ENCODE peak calls at places on chromosome X, in nine cellular contexts. X is astrocyte of the spinal cord, S is ovary, F is transverse colon, W is tibial nerve, J is right lobe of liver, R is astrocyte of the cerebellum, Y is cardiac muscle cell, G is cardiac fibroblast. I is an unnamed sample.

GRCh38 chrX:51894697-51895336 is 1.4 kb downstream of the MAGED1 start:
- DNase-seq in X (peak; percentile 31), S (peak; percentile 20), F (peak; percentile 27), W (no peak), J (peak; percentile 28), R (no peak), Y (peak; percentile 38), G (peak; percentile 34), I (peak; percentile 39)

GRCh38 chrX:17744896-17745523 is 7.7 kb downstream of the SCML1 start:
- DNase-seq in X (peak; percentile 24), S (no peak), F (no peak), W (no peak), J (no peak), R (no peak), Y (no peak), G (peak; percentile 29), I (no peak)

GRCh38 chrX:18102006-18102405 is 118.7 kb downstream of the BEND2 start:
- DNase-seq in X (no peak), S (no peak), F (no peak), W (no peak), J (no peak), R (no peak), Y (no peak), G (no peak), I (no peak)

GRCh38 chrX:21955398-21956189 is 15.1 kb downstream of the SMS start:
- DNase-seq in X (no peak), S (no peak), F (no peak), W (no peak), J (no peak), R (no peak), Y (no peak), G (no peak), I (no peak)

GRCh38 chrX:24423960-24424359 is 41.1 kb upstream of the PDK3 start:
- DNase-seq in X (no peak), S (no peak), F (no peak), W (no peak), J (no peak), R (no peak), Y (no peak), G (no peak), I (no peak)

GRCh38 chrX:155056877-155057792 is 13.8 kb downstream of the CMC4 start:
- DNase-seq in X (peak; percentile 72), S (peak; percentile 42), F (peak; percentile 73), W (peak; percentile 37), J (peak; percentile 59), R (peak; percentile 32), Y (peak; percentile 73), G (peak; percentile 81), I (peak; percentile 51)

GRCh38 chrX:17039826-17040225 is 93.4 kb downstream of the REPS2 start:
- DNase-seq in X (peak; percentile 66), S (no peak), F (no peak), W (no peak), J (no peak), R (peak; percentile 62), Y (no peak), G (peak; percentile 19), I (no peak)

GRCh38 chrX:24520472-24520871 is 55.4 kb downstream of the PDK3 start:
- DNase-seq in X (no peak), S (no peak), F (no peak), W (no peak), J (no peak), R (no peak), Y (no peak), G (no peak), I (no peak)

GRCh38 chrX:139388234-139388633 is 142.3 kb upstream of the F9 start:
- DNase-seq in X (no peak), S (no peak), F (no peak), W (no peak), J (no peak), R (no peak), Y (no peak), G (no peak), I (no peak)

GRCh38 chrX:38639730-38640129 is 78.4 kb downstream of the TSPAN7 start:
- DNase-seq in X (no peak), S (no peak), F (no peak), W (no peak), J (no peak), R (no peak), Y (no peak), G (no peak), I (no peak)

GRCh38 chrX:38634665-38635064 is 73.3 kb downstream of the TSPAN7 start:
- DNase-seq in X (no peak), S (no peak), F (no peak), W (no peak), J (no peak), R (no peak), Y (no peak), G (no peak), I (no peak)

GRCh38 chrX:38641197-38641596 is 79.9 kb downstream of the TSPAN7 start:
- DNase-seq in X (no peak), S (no peak), F (no peak), W (no peak), J (no peak), R (no peak), Y (no peak), G (no peak), I (no peak)

GRCh38 chrX:38638952-38639529 is 77.7 kb downstream of the TSPAN7 start:
- DNase-seq in X (no peak), S (no peak), F (no peak), W (no peak), J (no peak), R (no peak), Y (no peak), G (no peak), I (no peak)

GRCh38 chrX:38636949-38637819 is 75.8 kb downstream of the TSPAN7 start:
- DNase-seq in X (peak; percentile 10), S (no peak), F (no peak), W (no peak), J (peak; percentile 30), R (peak; percentile 33), Y (no peak), G (no peak), I (no peak)
- TF ChIP-seq CTCF in X (no peak), S (no peak), F (no peak), W (no peak), J (no peak), R (no peak), Y (no peak), G (no peak), I (no peak)

GRCh38 chrX:38458071-38458470 is 103.3 kb upstream of the TSPAN7 start:
- DNase-seq in X (no peak), S (no peak), F (no peak), W (no peak), J (no peak), R (no peak), Y (peak; percentile 8), G (no peak), I (no peak)
- TF ChIP-seq CTCF in X (no peak), S (no peak), F (no peak), W (no peak), J (no peak), R (peak; percentile 10), Y (no peak), G (no peak), I (no peak)

GRCh38 chrX:95071052-95071451 is 1397.0 kb downstream of the FAM133A start:
- DNase-seq in X (no peak), S (no peak), F (no peak), W (no peak), J (no peak), R (no peak), Y (no peak), G (peak; percentile 25), I (no peak)
- TF ChIP-seq CTCF in X (peak; percentile 31), S (no peak), F (no peak), W (no peak), J (no peak), R (no peak), Y (peak; percentile 23), G (peak; percentile 26), I (no peak)

GRCh38 chrX:144592036-144592435 is 655.3 kb upstream of the SPANXN1 start:
- DNase-seq in X (no peak), S (no peak), F (no peak), W (no peak), J (no peak), R (no peak), Y (no peak), G (no peak), I (no peak)
- TF ChIP-seq CTCF in X (no peak), S (no peak), F (no peak), W (no peak), J (no peak), R (no peak), Y (no peak), G (no peak), I (no peak)

GRCh38 chrX:20233336-20233735 is 33.4 kb downstream of the RPS6KA3 start:
- DNase-seq in X (no peak), S (no peak), F (no peak), W (no peak), J (no peak), R (no peak), Y (no peak), G (no peak), I (no peak)

GRCh38 chrX:20230406-20230805 is 36.3 kb downstream of the RPS6KA3 start:
- DNase-seq in X (no peak), S (no peak), F (no peak), W (no peak), J (no peak), R (no peak), Y (no peak), G (no peak), I (no peak)

GRCh38 chrX:20228245-20228644 is 38.5 kb downstream of the RPS6KA3 start:
- DNase-seq in X (no peak), S (no peak), F (no peak), W (no peak), J (no peak), R (no peak), Y (no peak), G (no peak), I (no peak)

GRCh38 chrX:20229155-20229554 is 37.6 kb downstream of the RPS6KA3 start:
- DNase-seq in X (no peak), S (no peak), F (no peak), W (no peak), J (no peak), R (no peak), Y (no peak), G (no peak), I (no peak)

GRCh38 chrX:20231598-20231997 is 35.1 kb downstream of the RPS6KA3 start:
- DNase-seq in X (no peak), S (no peak), F (no peak), W (no peak), J (no peak), R (no peak), Y (no peak), G (no peak), I (no peak)
- TF ChIP-seq CTCF in X (no peak), S (no peak), F (no peak), W (no peak), J (no peak), R (no peak), Y (no peak), G (no peak), I (no peak)